ENCODE peak calls at places on chromosomes 16 and 17, in eight cellular contexts. T is activated CD4-positive, alpha-beta T cell treated with anti-CD3 and anti-CD28 coated beads, Interleukin-2, amount 50 U/mL, for 1 hour; D is aorta; A is CD4-positive, alpha-beta T cell; B is D341Med; L is occipital lobe; J is neural crest cell; O is small intestine. K is an unnamed sample.

GRCh38 chr17:68512247-68512966 is at the start of gene PRKAR1A:
- DNase-seq in B (peak), O (peak), L (peak), T (peak), D (peak), A (peak), J (peak), K (peak)

GRCh38 chr17:43608313-43608712 is 53.4 kb downstream of the MEOX1 start:
- DNase-seq in T (no peak), L (no peak), O (no peak), B (no peak), J (no peak), D (no peak), A (no peak), K (no peak)

GRCh38 chr17:67689534-67690177 is 28.1 kb upstream of the NOL11 start:
- DNase-seq in L (peak), D (no peak), A (peak), O (peak), B (peak), T (peak), J (peak), K (peak)

GRCh38 chr16:24088767-24089166 is 167.4 kb upstream of the CACNG3 start:
- DNase-seq in O (no peak), B (no peak), L (no peak), A (no peak), J (no peak), D (no peak), T (no peak), K (no peak)

GRCh38 chr17:57699751-57700186 is 45.3 kb downstream of the CCDC182 start:
- DNase-seq in O (no peak), T (no peak), L (no peak), J (no peak), D (no peak), B (peak), A (no peak), K (no peak)

GRCh38 chr17:59839646-59840328 is 53.0 kb downstream of the TUBD1 start:
- DNase-seq in O (peak), J (no peak), D (no peak), A (no peak), L (no peak), B (no peak), T (no peak), K (no peak)

GRCh38 chr16:49456763-49457162 is 83.2 kb downstream of the C16orf78 start:
- DNase-seq in T (no peak), J (no peak), O (no peak), D (peak), L (no peak), B (no peak), A (no peak), K (no peak)

GRCh38 chr16:1096164-1097082 is at the start of gene C1QTNF8:
- DNase-seq in L (no peak), A (no peak), D (peak), O (no peak), B (no peak), T (no peak), J (no peak), K (no peak)

GRCh38 chr17:5241861-5242671 is 7.4 kb upstream of the SCIMP start:
- DNase-seq in D (peak), T (no peak), L (no peak), O (peak), J (no peak), A (peak), B (no peak), K (peak)

GRCh38 chr16:89345663-89346150 is 128.2 kb downstream of the ZNF778 start:
- DNase-seq in L (no peak), D (no peak), T (no peak), A (no peak), O (no peak), B (no peak), J (no peak), K (no peak)

GRCh38 chr17:75088465-75088895 is 726 bp downstream of the SLC16A5 start:
- DNase-seq in L (no peak), A (no peak), D (no peak), O (no peak), J (no peak), B (no peak), T (no peak), K (no peak)

GRCh38 chr16:84947996-84948854 is 63.1 kb downstream of the ZDHHC7 start:
- DNase-seq in J (no peak), B (no peak), L (no peak), A (no peak), D (no peak), T (no peak), O (no peak), K (no peak)

GRCh38 chr17:40278414-40278813 is 9.3 kb upstream of the CDC6 start:
- DNase-seq in B (no peak), D (no peak), L (no peak), J (no peak), T (no peak), O (no peak), A (no peak), K (no peak)

GRCh38 chr17:43070872-43071271 is 45.8 kb downstream of the RND2 start:
- DNase-seq in J (no peak), B (no peak), L (no peak), O (no peak), D (no peak), T (no peak), A (no peak), K (no peak)

K was measured in CD4-positive, alpha-beta memory T cell.